ENCODE peak calls at places on chromosome 2, in five cellular contexts. One of them, this sample, is unnamed.

GRCh38 chr2:162174778-162175177 is 22.7 kb upstream of the GCG start:
- DNase-seq in stimulated activated CD4-positive, alpha-beta T cell treated with anti-CD3 and anti-CD28 coated beads, Interleukin-2, amount 100 ng/mL, for 24 hours: no peak
- DNase-seq in RWPE1: no peak
- DNase-seq in astrocyte of the spinal cord: no peak
- DNase-seq in neural crest cell: no peak
- DNase-seq in this sample: no peak

GRCh38 chr2:200655918-200656580 is 70.2 kb downstream of the AOX1 start:
- DNase-seq in astrocyte of the spinal cord: no peak
- DNase-seq in neural crest cell: no peak
- DNase-seq in RWPE1: no peak
- DNase-seq in stimulated activated CD4-positive, alpha-beta T cell treated with anti-CD3 and anti-CD28 coated beads, Interleukin-2, amount 100 ng/mL, for 24 hours: no peak
- DNase-seq in this sample: no peak

GRCh38 chr2:200279857-200280256 is 26.6 kb upstream of the SPATS2L start:
- DNase-seq in stimulated activated CD4-positive, alpha-beta T cell treated with anti-CD3 and anti-CD28 coated beads, Interleukin-2, amount 100 ng/mL, for 24 hours: no peak
- DNase-seq in neural crest cell: no peak
- DNase-seq in astrocyte of the spinal cord: no peak
- DNase-seq in RWPE1: no peak
- DNase-seq in this sample: no peak

GRCh38 chr2:209468796-209469325 is 45.0 kb downstream of the MAP2 start:
- DNase-seq in RWPE1: no peak
- DNase-seq in neural crest cell: no peak
- DNase-seq in stimulated activated CD4-positive, alpha-beta T cell treated with anti-CD3 and anti-CD28 coated beads, Interleukin-2, amount 100 ng/mL, for 24 hours: no peak
- DNase-seq in astrocyte of the spinal cord: no peak
- DNase-seq in this sample: no peak

GRCh38 chr2:176997074-176997791 is 215.4 kb upstream of the HNRNPA3 start:
- DNase-seq in RWPE1: peak; percentile 14
- DNase-seq in astrocyte of the spinal cord: peak; percentile 87
- DNase-seq in stimulated activated CD4-positive, alpha-beta T cell treated with anti-CD3 and anti-CD28 coated beads, Interleukin-2, amount 100 ng/mL, for 24 hours: peak; percentile 17
- DNase-seq in neural crest cell: no peak
- DNase-seq in this sample: no peak

GRCh38 chr2:45885111-45885685 is 233.7 kb downstream of the PRKCE start:
- DNase-seq in neural crest cell: no peak
- DNase-seq in astrocyte of the spinal cord: no peak
- DNase-seq in stimulated activated CD4-positive, alpha-beta T cell treated with anti-CD3 and anti-CD28 coated beads, Interleukin-2, amount 100 ng/mL, for 24 hours: no peak
- DNase-seq in RWPE1: no peak
- DNase-seq in this sample: no peak

GRCh38 chr2:239893236-239893515 is 132.0 kb downstream of the NDUFA10 start:
- DNase-seq in stimulated activated CD4-positive, alpha-beta T cell treated with anti-CD3 and anti-CD28 coated beads, Interleukin-2, amount 100 ng/mL, for 24 hours: no peak
- DNase-seq in neural crest cell: no peak
- DNase-seq in RWPE1: peak; percentile 17
- DNase-seq in astrocyte of the spinal cord: no peak
- DNase-seq in this sample: no peak

GRCh38 chr2:198697794-198698193 is 759.9 kb downstream of the SATB2 start:
- DNase-seq in astrocyte of the spinal cord: no peak
- DNase-seq in RWPE1: no peak
- DNase-seq in stimulated activated CD4-positive, alpha-beta T cell treated with anti-CD3 and anti-CD28 coated beads, Interleukin-2, amount 100 ng/mL, for 24 hours: no peak
- DNase-seq in neural crest cell: no peak
- DNase-seq in this sample: no peak

GRCh38 chr2:88329815-88330603 is 122.5 kb downstream of the FOXI3 start:
- DNase-seq in neural crest cell: peak; percentile 13
- DNase-seq in RWPE1: peak; percentile 86
- DNase-seq in stimulated activated CD4-positive, alpha-beta T cell treated with anti-CD3 and anti-CD28 coated beads, Interleukin-2, amount 100 ng/mL, for 24 hours: no peak
- DNase-seq in astrocyte of the spinal cord: peak; percentile 3
- DNase-seq in this sample: peak; percentile 46

GRCh38 chr2:24512836-24513235 is 21.8 kb downstream of the NCOA1 start:
- DNase-seq in astrocyte of the spinal cord: no peak
- DNase-seq in RWPE1: no peak
- DNase-seq in stimulated activated CD4-positive, alpha-beta T cell treated with anti-CD3 and anti-CD28 coated beads, Interleukin-2, amount 100 ng/mL, for 24 hours: no peak
- DNase-seq in neural crest cell: no peak
- DNase-seq in this sample: no peak

GRCh38 chr2:42935692-42936631 is 143.6 kb upstream of the HAAO start:
- DNase-seq in RWPE1: no peak
- DNase-seq in stimulated activated CD4-positive, alpha-beta T cell treated with anti-CD3 and anti-CD28 coated beads, Interleukin-2, amount 100 ng/mL, for 24 hours: no peak
- DNase-seq in neural crest cell: no peak
- DNase-seq in astrocyte of the spinal cord: no peak
- DNase-seq in this sample: no peak

GRCh38 chr2:71235930-71236587 is 9.2 kb upstream of the PAIP2B start:
- DNase-seq in astrocyte of the spinal cord: no peak
- DNase-seq in neural crest cell: no peak
- DNase-seq in stimulated activated CD4-positive, alpha-beta T cell treated with anti-CD3 and anti-CD28 coated beads, Interleukin-2, amount 100 ng/mL, for 24 hours: no peak
- DNase-seq in RWPE1: no peak
- DNase-seq in this sample: peak; percentile 38

GRCh38 chr2:215407596-215408264 is 28.1 kb downstream of the FN1 start:
- DNase-seq in astrocyte of the spinal cord: no peak
- DNase-seq in neural crest cell: no peak
- DNase-seq in RWPE1: no peak
- DNase-seq in stimulated activated CD4-positive, alpha-beta T cell treated with anti-CD3 and anti-CD28 coated beads, Interleukin-2, amount 100 ng/mL, for 24 hours: no peak
- DNase-seq in this sample: no peak

GRCh38 chr2:183010112-183010511 is 28.1 kb downstream of the NCKAP1 start:
- DNase-seq in stimulated activated CD4-positive, alpha-beta T cell treated with anti-CD3 and anti-CD28 coated beads, Interleukin-2, amount 100 ng/mL, for 24 hours: no peak
- DNase-seq in RWPE1: peak; percentile 4
- DNase-seq in astrocyte of the spinal cord: peak; percentile 86
- DNase-seq in neural crest cell: no peak
- DNase-seq in this sample: peak; percentile 61

GRCh38 chr2:95231723-95232122 is 24.4 kb downstream of the ZNF892 start:
- DNase-seq in RWPE1: peak; percentile 72
- DNase-seq in stimulated activated CD4-positive, alpha-beta T cell treated with anti-CD3 and anti-CD28 coated beads, Interleukin-2, amount 100 ng/mL, for 24 hours: no peak
- DNase-seq in astrocyte of the spinal cord: peak; percentile 78
- DNase-seq in neural crest cell: peak; percentile 64
- DNase-seq in this sample: peak; percentile 94

GRCh38 chr2:238808761-238809160 is 39.1 kb upstream of the TWIST2 start:
- DNase-seq in RWPE1: no peak
- DNase-seq in astrocyte of the spinal cord: no peak
- DNase-seq in neural crest cell: no peak
- DNase-seq in stimulated activated CD4-positive, alpha-beta T cell treated with anti-CD3 and anti-CD28 coated beads, Interleukin-2, amount 100 ng/mL, for 24 hours: no peak
- DNase-seq in this sample: no peak

GRCh38 chr2:240646900-240647502 is 21.7 kb downstream of the GPR35 start:
- DNase-seq in stimulated activated CD4-positive, alpha-beta T cell treated with anti-CD3 and anti-CD28 coated beads, Interleukin-2, amount 100 ng/mL, for 24 hours: no peak
- DNase-seq in neural crest cell: no peak
- DNase-seq in RWPE1: no peak
- DNase-seq in astrocyte of the spinal cord: no peak
- DNase-seq in this sample: no peak